ENCODE peak calls at places on chromosomes 16 and 17, in seven cellular contexts. S is progenitor cell of endocrine pancreas; E is activated T-cell treated with anti-CD3 and anti-CD28 coated beads, Interleukin-2, amount 50 U/mL, for 72 hours; V is cardiac muscle cell; K is fibroblast of the aortic adventitia; Q is fibroblast of the conjunctiva; N is GM23338. R is an unnamed sample.

GRCh38 chr17:81552244-81553017 is at the start of gene FAAP100:
- DNase-seq in K (peak; percentile 68), Q (no peak), N (peak; percentile 90), E (peak; percentile 87), V (peak; percentile 83), S (peak; percentile 72), R (peak; percentile 70)

GRCh38 chr17:40111221-40112128 is 10.3 kb upstream of the MSL1 start:
- DNase-seq in K (peak; percentile 100), V (peak; percentile 99), E (peak; percentile 77), Q (peak; percentile 81), S (peak; percentile 65), N (peak; percentile 97), R (peak; percentile 92)

GRCh38 chr16:70416748-70417616 is 21.9 kb downstream of the ST3GAL2 start:
- DNase-seq in S (no peak), N (no peak), K (no peak), V (no peak), Q (no peak), E (no peak), R (no peak)

GRCh38 chr16:19396555-19397011 is 21.1 kb upstream of the TMC5 start:
- DNase-seq in S (no peak), Q (no peak), K (no peak), E (no peak), N (no peak), V (no peak), R (no peak)

GRCh38 chr17:69567130-69567529 is 152.6 kb downstream of the MAP2K6 start:
- DNase-seq in Q (no peak), K (no peak), V (peak; percentile 13), E (no peak), N (peak; percentile 41), S (no peak), R (no peak)

GRCh38 chr17:67696347-67696746 is 21.4 kb upstream of the NOL11 start:
- DNase-seq in Q (no peak), K (peak; percentile 44), E (no peak), N (no peak), V (no peak), S (no peak), R (peak; percentile 60)

GRCh38 chr16:52090080-52090479 is 456.9 kb downstream of the TOX3 start:
- DNase-seq in E (no peak), K (no peak), Q (no peak), N (no peak), V (no peak), S (no peak), R (peak; percentile 68)

GRCh38 chr17:32541640-32542039 is 54.8 kb downstream of the CDK5R1 start:
- DNase-seq in V (no peak), Q (no peak), N (peak; percentile 57), S (no peak), K (no peak), E (no peak), R (no peak)

GRCh38 chr17:76805319-76805718 is 62.9 kb upstream of the MGAT5B start:
- DNase-seq in K (peak; percentile 69), S (no peak), E (no peak), Q (no peak), N (no peak), V (peak; percentile 25), R (no peak)

GRCh38 chr17:62968445-62968923 is 2.4 kb downstream of the TANC2 start:
- DNase-seq in K (peak; percentile 93), S (no peak), E (peak; percentile 49), N (peak; percentile 93), Q (peak; percentile 89), V (peak; percentile 90), R (peak; percentile 74)

GRCh38 chr17:59367657-59368045 is 36.2 kb downstream of the YPEL2 start:
- DNase-seq in S (no peak), E (no peak), N (no peak), Q (no peak), V (no peak), K (no peak), R (no peak)